ENCODE peak calls at places on chromosomes 13 and 19, in four cellular contexts. G is A549, K is K562, E is HepG2. Q is an unnamed sample.

GRCh38 chr13:73984949-73985691 is 149.1 kb downstream of the KLF12 start:
- DNase-seq in G (no peak), K (no peak), E (no peak), Q (no peak)

GRCh38 chr13:52449323-52450011 is 967 bp downstream of the VPS36 start:
- DNase-seq in G (no peak), K (no peak), E (no peak), Q (no peak)

GRCh38 chr19:2294377-2295335 is 12.7 kb upstream of the PEAK3 start:
- DNase-seq in G (no peak), K (no peak), E (no peak), Q (no peak)

GRCh38 chr19:51164215-51164614 is 22.1 kb downstream of the SIGLEC7 start:
- DNase-seq in G (no peak), K (no peak), E (no peak), Q (no peak)

GRCh38 chr13:108154421-108154858 is 60.9 kb downstream of the LIG4 start:
- DNase-seq in G (peak), K (no peak), E (peak), Q (no peak)

GRCh38 chr13:67069117-67069767 is 160.9 kb downstream of the PCDH9 start:
- DNase-seq in G (peak), K (no peak), E (no peak), Q (no peak)

GRCh38 chr19:34471906-34472305 is 9.7 kb upstream of the WTIP start:
- DNase-seq in G (no peak), K (no peak), E (no peak), Q (no peak)

GRCh38 chr19:3576696-3577443 is 4.1 kb downstream of the HMG20B start:
- DNase-seq in G (no peak), K (peak), E (no peak), Q (no peak)

GRCh38 chr19:54325194-54325621 is 12.2 kb upstream of the LILRA5 start:
- DNase-seq in G (peak), K (peak), E (peak), Q (no peak)

GRCh38 chr13:31675521-31675953 is 63.8 kb upstream of the RXFP2 start:
- DNase-seq in G (no peak), K (no peak), E (no peak), Q (no peak)

GRCh38 chr19:2341247-2341705 is 12.8 kb downstream of the SPPL2B start:
- DNase-seq in G (no peak), K (peak), E (no peak), Q (no peak)

GRCh38 chr19:1451916-1452801 is 2.2 kb downstream of the APC2 start:
- DNase-seq in G (no peak), K (no peak), E (no peak), Q (no peak)

GRCh38 chr13:79794936-79795335 is 314.0 kb downstream of the NDFIP2 start:
- DNase-seq in G (no peak), K (no peak), E (no peak), Q (no peak)

GRCh38 chr13:61144834-61145593 is 270.6 kb downstream of the PCDH20 start:
- DNase-seq in G (no peak), K (no peak), E (no peak), Q (no peak)

GRCh38 chr19:38277969-38278680 is 13.8 kb downstream of the SPINT2 start:
- DNase-seq in G (no peak), K (no peak), E (no peak), Q (no peak)

GRCh38 chr19:1854542-1855039 is 6.3 kb upstream of the REXO1 start:
- DNase-seq in G (no peak), K (no peak), E (no peak), Q (no peak)

GRCh38 chr13:60000986-60001385 is 162.7 kb downstream of the DIAPH3 start:
- DNase-seq in G (no peak), K (no peak), E (no peak), Q (no peak)

GRCh38 chr19:49468746-49469447 is 5.1 kb upstream of the FLT3LG start:
- DNase-seq in G (peak), K (peak), E (no peak), Q (peak)

GRCh38 chr13:37070956-37071355 is 11.5 kb upstream of the SUPT20H start:
- DNase-seq in G (no peak), K (no peak), E (no peak), Q (no peak)

GRCh38 chr19:12783226-12783848 is 7.9 kb upstream of the JUNB start:
- DNase-seq in G (peak), K (no peak), E (no peak), Q (no peak)

GRCh38 chr13:102805680-102806079 is 6.8 kb downstream of the BIVM start:
- DNase-seq in G (no peak), K (no peak), E (no peak), Q (no peak)

GRCh38 chr19:7648265-7649014 is 11.5 kb downstream of the STXBP2 start:
- DNase-seq in G (no peak), K (no peak), E (no peak), Q (no peak)
- TF ChIP-seq POLR2A in G (no peak), K (peak), E (no peak), Q (no peak)

GRCh38 chr19:19514881-19515763 is at the start of gene TSSK6:
- DNase-seq in G (peak), K (no peak), E (peak), Q (no peak)
- TF ChIP-seq JUNB in G (no peak), K (no peak), E (no peak), Q (no peak)

DNA sequence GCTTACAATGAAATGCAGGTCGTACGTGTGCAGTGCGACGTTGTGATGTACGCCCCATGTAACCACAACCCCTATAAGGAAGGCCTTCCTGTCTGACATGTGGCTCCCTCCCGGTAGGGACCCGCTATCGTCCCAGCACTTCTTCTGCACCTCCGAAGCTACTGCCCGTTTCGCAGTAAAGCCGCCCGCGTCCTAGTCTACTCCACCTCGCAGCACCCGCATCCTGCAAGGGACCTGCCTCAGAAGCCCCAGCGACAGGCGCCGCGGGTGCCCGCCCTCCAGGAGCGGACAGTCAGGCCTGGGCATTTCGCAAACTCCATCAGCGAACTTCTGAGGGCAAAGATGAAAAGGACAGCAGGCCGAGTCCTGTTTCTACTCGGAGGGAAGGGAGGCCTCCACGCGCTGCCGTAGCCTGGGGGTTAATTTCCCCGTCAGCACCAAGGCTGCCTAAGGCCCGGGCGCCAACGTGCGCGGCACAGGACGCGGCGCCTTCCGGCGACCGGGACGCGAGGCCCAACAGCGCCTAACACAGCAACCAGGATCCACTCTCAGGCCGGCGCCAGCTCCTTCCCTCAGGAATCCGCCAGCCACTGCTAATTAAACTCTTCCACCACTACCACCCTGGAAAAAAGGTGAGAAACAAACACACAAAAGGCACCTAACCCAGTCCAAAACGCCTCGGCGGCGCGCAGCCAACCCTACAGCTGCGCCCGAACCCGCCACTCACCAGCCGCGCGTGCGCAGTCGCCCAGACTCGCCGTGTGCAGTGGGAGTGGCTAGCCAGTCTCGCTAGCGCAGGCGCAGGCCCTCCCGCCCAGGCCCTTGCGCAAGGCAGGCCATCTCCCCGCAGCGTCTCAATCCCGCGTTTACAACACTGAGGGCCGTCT is at the start of gene EEF1AKMT1:
- DNase-seq in G (peak), K (peak), E (peak), Q (peak)
- TF ChIP-seq POLR2A in G (peak), K (peak), E (peak), Q (peak)

GRCh38 chr19:33345163-33345562 is 28.3 kb upstream of the CEBPG start:
- DNase-seq in G (no peak), K (no peak), E (no peak), Q (no peak)

GRCh38 chr19:33346665-33347064 is 26.8 kb upstream of the CEBPG start:
- DNase-seq in G (no peak), K (no peak), E (no peak), Q (no peak)

GRCh38 chr19:33347300-33347699 is 26.2 kb upstream of the CEBPG start:
- DNase-seq in G (no peak), K (no peak), E (no peak), Q (no peak)

GRCh38 chr19:33344611-33345010 is 28.9 kb upstream of the CEBPG start:
- DNase-seq in G (no peak), K (no peak), E (no peak), Q (no peak)

DNA sequence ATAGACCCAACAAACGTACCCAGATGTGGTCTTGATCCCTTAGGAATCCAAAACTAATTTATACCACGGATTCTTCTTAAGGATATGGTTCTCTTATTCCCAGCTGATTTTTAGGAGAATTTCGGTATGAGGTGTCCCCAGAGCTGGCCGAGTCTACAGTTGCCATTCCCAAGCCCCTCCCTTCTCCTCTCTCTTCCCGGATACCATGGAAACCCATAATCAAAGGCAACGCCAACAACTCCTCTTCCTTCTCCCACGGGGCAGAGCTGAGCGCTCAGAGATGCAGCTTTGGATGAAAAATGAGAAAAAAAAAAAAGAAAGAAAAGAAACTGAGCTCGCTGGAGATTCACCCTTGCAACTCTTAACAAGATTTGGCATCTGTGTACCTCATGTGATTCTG is 29.3 kb upstream of the CEBPG start:
- DNase-seq in G (no peak), K (no peak), E (no peak), Q (no peak)
- TF ChIP-seq JUNB in G (no peak), K (no peak), E (no peak), Q (no peak)